ENCODE peak calls at places on chromosomes 13 and 19, in ten cellular contexts. Q, U, R, C, V, E, A, X, Z and D are unnamed samples.

GRCh38 chr13:82878536-82878935 is 1003.7 kb downstream of the SLITRK1 start:
- DNase-seq in Q (no peak), U (no peak), R (no peak), C (no peak), V (no peak), E (no peak), A (no peak), X (no peak), Z (no peak), D (no peak)

GRCh38 chr13:37878921-37879320 is 9.3 kb upstream of the TRPC4 start:
- DNase-seq in Q (no peak), U (no peak), R (no peak), C (no peak), V (no peak), E (no peak), A (no peak), X (no peak), Z (no peak), D (no peak)

GRCh38 chr19:45347570-45348366 is 7.2 kb downstream of the KLC3 start:
- DNase-seq in Q (no peak), U (no peak), R (no peak), C (no peak), V (no peak), E (no peak), A (no peak), X (no peak), Z (no peak), D (no peak)

GRCh38 chr19:18741566-18742121 is 49.5 kb downstream of the COMP start:
- DNase-seq in Q (no peak), U (peak; percentile 83), R (no peak), C (peak; percentile 22), V (peak; percentile 79), E (no peak), A (peak; percentile 95), X (no peak), Z (no peak), D (no peak)

GRCh38 chr13:20702945-20703784 is at the start of gene IL17D:
- DNase-seq in Q (no peak), U (no peak), R (peak; percentile 36), C (no peak), V (no peak), E (peak; percentile 42), A (peak; percentile 15), X (no peak), Z (no peak), D (no peak)

GRCh38 chr19:2722541-2723344 is 1.6 kb upstream of the DIRAS1 start:
- DNase-seq in Q (peak; percentile 52), U (peak; percentile 66), R (no peak), C (peak; percentile 84), V (no peak), E (no peak), A (peak; percentile 30), X (no peak), Z (no peak), D (peak; percentile 91)

GRCh38 chr13:30802953-30803478 is 67.7 kb downstream of the ALOX5AP start:
- DNase-seq in Q (peak; percentile 40), U (peak; percentile 85), R (peak; percentile 74), C (peak; percentile 85), V (peak; percentile 88), E (peak; percentile 74), A (peak; percentile 87), X (peak; percentile 9), Z (no peak), D (peak; percentile 90)

GRCh38 chr19:51727349-51727880 is 3.6 kb upstream of the HAS1 start:
- DNase-seq in Q (no peak), U (no peak), R (no peak), C (peak; percentile 63), V (no peak), E (no peak), A (no peak), X (no peak), Z (no peak), D (no peak)

GRCh38 chr13:92966900-92967299 is 259.7 kb upstream of the GPC6 start:
- DNase-seq in Q (no peak), U (no peak), R (no peak), C (no peak), V (no peak), E (no peak), A (no peak), X (no peak), Z (no peak), D (no peak)

GRCh38 chr13:35190241-35190640 is 248.2 kb downstream of the NBEA start:
- DNase-seq in Q (peak; percentile 89), U (no peak), R (no peak), C (peak; percentile 1), V (no peak), E (no peak), A (no peak), X (no peak), Z (no peak), D (no peak)

GRCh38 chr19:4057913-4058695 is 8.6 kb downstream of the ZBTB7A start:
- DNase-seq in Q (peak; percentile 78), U (peak; percentile 79), R (no peak), C (peak; percentile 92), V (peak; percentile 92), E (peak; percentile 64), A (peak; percentile 47), X (no peak), Z (no peak), D (no peak)
- TF ChIP-seq CTCF in Q (peak; percentile 31), U (no peak), R (no peak), C (peak; percentile 27), V (no peak), E (peak; percentile 23), A (no peak), X (peak; percentile 29), Z (peak; percentile 1), D (no peak)

GRCh38 chr13:23770428-23770827 is 118.8 kb downstream of the MIPEP start:
- DNase-seq in Q (no peak), U (no peak), R (no peak), C (no peak), V (no peak), E (no peak), A (no peak), X (no peak), Z (no peak), D (no peak)
- TF ChIP-seq CTCF in Q (no peak), U (no peak), R (no peak), C (no peak), V (no peak), E (no peak), A (no peak), X (no peak), Z (no peak), D (no peak)

GRCh38 chr19:46373573-46374359 is 26.9 kb downstream of the PPP5C start:
- DNase-seq in Q (no peak), U (peak; percentile 98), R (no peak), C (peak; percentile 40), V (peak; percentile 92), E (peak; percentile 81), A (peak; percentile 100), X (peak; percentile 31), Z (no peak), D (peak; percentile 94)
- TF ChIP-seq CTCF in Q (no peak), U (no peak), R (no peak), C (no peak), V (no peak), E (no peak), A (peak; percentile 18), X (peak; percentile 6), Z (no peak), D (peak; percentile 15)

GRCh38 chr19:38076337-38076736 is 147.7 kb downstream of the DPF1 start:
- DNase-seq in Q (no peak), U (no peak), R (no peak), C (no peak), V (no peak), E (no peak), A (peak; percentile 63), X (no peak), Z (no peak), D (no peak)

GRCh38 chr19:38070573-38070972 is 153.4 kb downstream of the DPF1 start:
- DNase-seq in Q (peak; percentile 3), U (no peak), R (no peak), C (peak; percentile 43), V (no peak), E (no peak), A (peak; percentile 94), X (no peak), Z (no peak), D (no peak)

GRCh38 chr19:38071647-38072046 is 152.4 kb downstream of the DPF1 start:
- DNase-seq in Q (no peak), U (no peak), R (no peak), C (no peak), V (no peak), E (no peak), A (no peak), X (no peak), Z (no peak), D (no peak)

GRCh38 chr19:38072776-38073411 is 151.1 kb downstream of the DPF1 start:
- DNase-seq in Q (no peak), U (no peak), R (no peak), C (no peak), V (no peak), E (no peak), A (no peak), X (no peak), Z (no peak), D (no peak)

DNA sequence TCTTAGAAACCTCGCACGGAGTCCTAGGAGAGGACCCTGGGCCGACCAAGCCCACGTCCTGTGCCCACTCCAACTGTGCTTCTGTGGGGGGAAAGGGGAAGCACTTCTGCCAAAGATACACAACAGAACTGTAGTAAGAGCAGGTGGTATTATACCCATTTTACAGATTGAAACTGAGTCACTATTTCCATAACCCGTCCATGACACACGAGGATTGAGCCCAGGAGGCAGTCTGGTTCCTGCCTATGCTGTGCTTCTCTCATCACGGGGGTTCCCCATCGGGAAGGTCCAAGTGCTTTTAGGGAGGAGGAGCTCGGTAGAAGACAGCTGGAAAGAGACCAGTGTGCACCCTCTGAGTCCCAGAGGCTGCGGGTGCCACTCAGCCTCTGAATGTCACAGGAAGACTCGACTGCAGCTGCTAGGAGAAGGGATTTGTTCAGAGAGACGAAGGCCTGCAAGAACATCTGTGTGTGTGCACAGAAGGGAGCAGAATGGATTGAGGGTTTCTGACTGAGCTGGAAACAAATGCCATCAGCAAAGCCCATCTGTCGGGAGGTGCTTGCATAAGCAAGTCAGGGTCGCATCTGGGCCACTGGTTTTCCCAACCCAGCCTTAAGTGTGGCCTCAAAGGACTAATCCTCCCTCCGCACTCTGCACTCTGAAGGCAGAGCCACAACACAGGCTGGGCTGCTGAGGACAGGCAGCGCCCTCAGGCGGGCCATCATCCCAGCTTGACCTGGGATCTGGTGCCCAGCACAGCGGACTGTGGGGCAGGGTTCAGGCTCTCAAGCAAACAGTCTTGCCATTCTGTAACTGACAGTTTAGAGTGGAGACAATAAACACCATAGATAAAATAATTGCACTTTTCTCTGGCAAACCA is 150.0 kb downstream of the DPF1 start:
- DNase-seq in Q (no peak), U (no peak), R (peak; percentile 28), C (no peak), V (no peak), E (no peak), A (no peak), X (no peak), Z (no peak), D (no peak)
- TF ChIP-seq CTCF in Q (no peak), U (no peak), R (no peak), C (no peak), V (no peak), E (no peak), A (no peak), X (no peak), Z (peak; percentile 23), D (no peak)

GRCh38 chr13:21719463-21719862 is 48.6 kb downstream of the FGF9 start:
- DNase-seq in Q (no peak), U (no peak), R (no peak), C (no peak), V (no peak), E (no peak), A (no peak), X (no peak), Z (no peak), D (no peak)
- TF ChIP-seq CTCF in Q (no peak), U (no peak), R (no peak), C (no peak), V (no peak), E (no peak), A (no peak), X (no peak), Z (no peak), D (no peak)

GRCh38 chr13:43195551-43195950 is 172.2 kb downstream of the DNAJC15 start:
- DNase-seq in Q (no peak), U (no peak), R (no peak), C (no peak), V (no peak), E (peak; percentile 4), A (no peak), X (no peak), Z (no peak), D (no peak)
- TF ChIP-seq CTCF in Q (no peak), U (no peak), R (no peak), C (peak; percentile 21), V (no peak), E (no peak), A (no peak), X (no peak), Z (no peak), D (no peak)